ENCODE peak calls at places on chromosomes 3 and 15, in seven cellular contexts. U is cardiac fibroblast; S is GM20000; Z is left lung; I is CD8-positive, alpha-beta T cell; P is pancreas; E is Peyer's patch. F is an unnamed sample.

GRCh38 chr15:80942266-80942665 is 47.4 kb downstream of the MESD start:
- DNase-seq in Z (no peak), U (no peak), P (no peak), E (no peak), S (no peak), I (no peak), F (no peak)

GRCh38 chr3:28317438-28318022 is 31.0 kb upstream of the ZCWPW2 start:
- DNase-seq in I (peak), Z (no peak), S (peak), U (peak), P (no peak), E (no peak), F (no peak)

GRCh38 chr15:25862469-25863066 is 559 bp downstream of the ATP10A start:
- DNase-seq in I (peak), U (peak), Z (peak), S (peak), E (no peak), P (no peak), F (peak)

GRCh38 chr3:194522579-194523046 is 35.8 kb upstream of the ATP13A3 start:
- DNase-seq in P (no peak), Z (no peak), U (peak), I (no peak), E (no peak), S (no peak), F (no peak)

GRCh38 chr15:95281470-95281869 is 1049.0 kb upstream of the NR2F2 start:
- DNase-seq in I (no peak), E (no peak), Z (no peak), U (no peak), S (no peak), P (no peak), F (no peak)

GRCh38 chr3:9399746-9400145 is 2.3 kb downstream of the SETD5 start:
- DNase-seq in Z (peak), S (peak), E (peak), P (peak), I (no peak), U (peak), F (no peak)

GRCh38 chr3:77254967-77255831 is 215.3 kb downstream of the ROBO2 start:
- DNase-seq in I (no peak), E (no peak), S (peak), P (no peak), U (peak), Z (no peak), F (no peak)

GRCh38 chr3:110933786-110934415 is 137.7 kb upstream of the NECTIN3 start:
- DNase-seq in E (no peak), S (no peak), I (no peak), Z (no peak), P (no peak), U (no peak), F (no peak)

GRCh38 chr3:111904376-111905241 is 45.5 kb downstream of the PHLDB2 start:
- DNase-seq in U (peak), I (no peak), P (no peak), S (no peak), E (no peak), Z (no peak), F (no peak)

GRCh38 chr15:82129769-82130168 is 84.0 kb upstream of the MEX3B start:
- DNase-seq in P (no peak), I (no peak), U (peak), Z (no peak), S (no peak), E (no peak), F (no peak)

GRCh38 chr3:42662037-42662812 is 8.7 kb downstream of the ZBTB47 start:
- DNase-seq in Z (peak), U (no peak), P (peak), S (no peak), I (no peak), E (no peak), F (no peak)

GRCh38 chr3:42661593-42662022 is 8.1 kb downstream of the ZBTB47 start:
- DNase-seq in I (no peak), P (no peak), S (no peak), Z (peak), E (no peak), U (no peak), F (no peak)

GRCh38 chr3:42660131-42660715 is 6.7 kb downstream of the ZBTB47 start:
- DNase-seq in P (peak), U (no peak), I (no peak), Z (no peak), S (no peak), E (no peak), F (no peak)

GRCh38 chr3:42659451-42660130 is 6.1 kb downstream of the ZBTB47 start:
- DNase-seq in P (peak), I (no peak), S (no peak), U (no peak), E (no peak), Z (peak), F (no peak)

DNA sequence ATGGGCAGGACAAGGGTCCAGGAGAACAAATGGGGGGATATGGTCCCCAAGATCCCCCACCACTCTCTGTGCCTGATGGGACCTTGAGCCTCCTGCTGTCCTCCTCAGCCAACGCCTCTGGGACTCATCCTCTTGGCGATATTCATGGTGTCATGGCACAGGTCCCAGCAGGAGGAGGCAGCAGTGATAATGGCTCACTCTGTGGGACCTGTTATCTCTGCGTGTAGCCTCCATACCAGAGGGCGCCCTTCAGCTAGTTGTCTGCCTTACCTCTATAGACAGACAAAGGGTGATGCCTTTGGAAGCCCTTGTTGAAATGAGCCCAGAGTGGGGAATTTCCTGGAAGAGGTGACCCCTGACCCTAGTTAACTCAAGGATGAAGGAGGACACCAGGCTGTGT is 7.4 kb downstream of the ZBTB47 start:
- DNase-seq in S (no peak), Z (no peak), U (no peak), P (no peak), I (no peak), E (no peak), F (no peak)
- TF ChIP-seq CTCF in S (no peak), Z (no peak), U (no peak), P (no peak), I (no peak), E (no peak), F (no peak)

GRCh38 chr3:72818092-72818721 is 30.0 kb downstream of the SHQ1 start:
- DNase-seq in U (peak), S (no peak), I (no peak), P (no peak), E (no peak), Z (no peak), F (no peak)
- TF ChIP-seq CTCF in U (peak), S (peak), I (no peak), P (no peak), E (no peak), Z (peak), F (no peak)

DNA sequence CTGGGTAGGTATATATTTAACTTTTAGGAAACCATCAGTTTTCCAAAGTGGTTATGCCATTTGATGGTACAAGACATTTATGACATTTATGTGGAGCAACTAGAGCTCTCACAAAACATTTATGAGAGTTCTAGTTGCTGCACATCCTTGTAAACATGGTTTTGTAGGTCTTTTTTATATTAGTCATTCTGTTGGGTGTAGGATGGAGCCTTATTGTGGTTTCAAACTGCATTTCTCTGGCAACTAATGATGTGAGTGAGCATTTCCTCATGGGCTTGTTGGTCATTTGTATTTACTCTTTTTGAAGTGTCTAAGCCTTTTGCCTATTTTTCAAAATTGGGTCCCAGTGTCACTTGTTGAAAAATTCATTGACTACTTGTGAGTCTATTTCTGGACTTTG is 45.7 kb upstream of the MGLL start:
- DNase-seq in P (no peak), E (no peak), S (no peak), I (no peak), Z (no peak), U (no peak), F (no peak)
- TF ChIP-seq CTCF in P (no peak), E (no peak), S (no peak), I (no peak), Z (no peak), U (no peak), F (no peak)

GRCh38 chr3:184305577-184305976 is 6.5 kb downstream of the PSMD2 start:
- DNase-seq in Z (no peak), P (no peak), I (no peak), E (no peak), U (peak), S (no peak), F (no peak)
- TF ChIP-seq CTCF in Z (no peak), P (peak), I (no peak), E (no peak), U (peak), S (no peak), F (peak)

DNA sequence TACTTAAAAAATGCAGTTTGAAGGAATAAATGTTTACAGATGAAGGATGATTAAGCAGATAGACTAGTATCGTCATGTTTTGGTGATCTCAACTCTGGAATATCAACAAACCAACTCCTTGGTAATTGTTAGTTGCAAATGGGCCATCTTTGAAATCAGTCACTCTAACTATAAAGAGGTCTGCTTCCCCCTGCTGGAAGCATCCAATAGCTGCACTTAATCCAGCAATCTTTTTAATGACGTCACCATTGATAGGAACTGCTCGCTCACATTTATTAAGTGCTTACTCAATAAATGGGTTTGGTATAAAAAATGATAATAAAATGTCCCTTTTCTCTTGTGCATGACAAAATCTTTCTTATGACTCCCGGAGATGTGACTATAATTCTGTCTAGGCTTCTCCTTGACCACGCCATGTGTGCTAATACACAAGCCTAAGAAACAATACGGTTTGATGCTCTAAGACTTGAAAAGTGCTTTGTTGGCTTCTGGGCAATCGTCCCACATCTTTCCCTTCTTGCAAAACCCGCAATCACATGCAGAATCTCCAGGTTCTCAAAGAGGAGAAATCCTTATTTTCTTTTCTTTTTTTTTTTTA is 227.6 kb upstream of the POU1F1 start:
- DNase-seq in P (no peak), Z (no peak), S (peak), I (no peak), E (no peak), U (peak), F (no peak)
- TF ChIP-seq CTCF in P (peak), Z (peak), S (peak), I (no peak), E (no peak), U (peak), F (no peak)